ENCODE peak calls at places on chromosome 20, in four cellular contexts. One of them, this sample, is unnamed.

GRCh38 chr20:41037172-41037571 is 8.6 kb downstream of the TOP1 start:
- DNase-seq in GM12891: no peak
- DNase-seq in GM23338: no peak
- DNase-seq in HT1080: no peak
- DNase-seq in this sample: no peak

GRCh38 chr20:57587989-57588377 is 27.1 kb downstream of the PCK1 start:
- DNase-seq in GM12891: no peak
- DNase-seq in GM23338: no peak
- DNase-seq in HT1080: no peak
- DNase-seq in this sample: no peak

GRCh38 chr20:45445805-45446562 is 23.6 kb upstream of the WFDC2 start:
- DNase-seq in GM12891: no peak
- DNase-seq in GM23338: peak
- DNase-seq in HT1080: peak
- DNase-seq in this sample: no peak

GRCh38 chr20:1987826-1988225 is 6.0 kb downstream of the PDYN start:
- DNase-seq in GM12891: no peak
- DNase-seq in GM23338: no peak
- DNase-seq in HT1080: peak
- DNase-seq in this sample: peak

GRCh38 chr20:17628101-17628841 is 53.8 kb downstream of the RRBP1 start:
- DNase-seq in GM12891: no peak
- DNase-seq in GM23338: no peak
- DNase-seq in HT1080: no peak
- DNase-seq in this sample: no peak

GRCh38 chr20:3818155-3819151 is 1.9 kb upstream of the AP5S1 start:
- DNase-seq in GM12891: no peak
- DNase-seq in GM23338: peak
- DNase-seq in HT1080: peak
- DNase-seq in this sample: peak

GRCh38 chr20:43398676-43399324 is 58.9 kb upstream of the SRSF6 start:
- DNase-seq in GM12891: no peak
- DNase-seq in GM23338: no peak
- DNase-seq in HT1080: no peak
- DNase-seq in this sample: no peak

GRCh38 chr20:5767493-5768098 is 17.4 kb downstream of the SHLD1 start:
- DNase-seq in GM12891: no peak
- DNase-seq in GM23338: no peak
- DNase-seq in HT1080: no peak
- DNase-seq in this sample: no peak

GRCh38 chr20:13819885-13820645 is 35.2 kb downstream of the NDUFAF5 start:
- DNase-seq in GM12891: peak
- DNase-seq in GM23338: peak
- DNase-seq in HT1080: peak
- DNase-seq in this sample: peak